ENCODE peak calls at places on chromosomes 5 and 9, in six cellular contexts. D is RCC 7860; J is stimulated activated CD8-positive, alpha-beta memory T cell treated with anti-CD3 and anti-CD28 coated beads, Interleukin-15, amount 100 ng/mL, for 4 hours; S is MM.1S; W is AG10803; R is iris pigment epithelial cell. M is an unnamed sample.

GRCh38 chr5:141050622-141051525 is at the start of gene PCDHB1:
- DNase-seq in D (no peak), J (no peak), S (no peak), W (no peak), R (no peak), M (no peak)

GRCh38 chr9:98654247-98654646 is 54.5 kb downstream of the GABBR2 start:
- DNase-seq in D (no peak), J (no peak), S (no peak), W (peak), R (no peak), M (no peak)

GRCh38 chr5:159921721-159922120 is 5.4 kb downstream of the ADRA1B start:
- DNase-seq in D (no peak), J (no peak), S (no peak), W (no peak), R (peak), M (no peak)

GRCh38 chr9:133772581-133772980 is 34.4 kb upstream of the SARDH start:
- DNase-seq in D (no peak), J (no peak), S (no peak), W (no peak), R (no peak), M (no peak)

GRCh38 chr5:115565233-115565632 is 20.7 kb upstream of the FEM1C start:
- DNase-seq in D (no peak), J (no peak), S (no peak), W (no peak), R (no peak), M (no peak)

GRCh38 chr9:78103971-78104433 is 72.4 kb upstream of the GNAQ start:
- DNase-seq in D (no peak), J (no peak), S (peak), W (no peak), R (no peak), M (no peak)

GRCh38 chr5:141757402-141757801 is 75.4 kb upstream of the ARAP3 start:
- DNase-seq in D (peak), J (no peak), S (no peak), W (peak), R (peak), M (no peak)

GRCh38 chr9:6630502-6631206 is 14.9 kb downstream of the GLDC start:
- DNase-seq in D (no peak), J (no peak), S (peak), W (no peak), R (no peak), M (no peak)

GRCh38 chr5:167348980-167349379 is 942.5 kb upstream of the WWC1 start:
- DNase-seq in D (no peak), J (no peak), S (no peak), W (no peak), R (no peak), M (no peak)

GRCh38 chr5:6496207-6496584 is 47.5 kb downstream of the UBE2QL1 start:
- DNase-seq in D (no peak), J (no peak), S (peak), W (no peak), R (no peak), M (no peak)

GRCh38 chr5:124736111-124736813 is 10.2 kb downstream of the ZNF608 start:
- DNase-seq in D (no peak), J (no peak), S (no peak), W (peak), R (peak), M (no peak)

GRCh38 chr9:134847752-134848432 is 32.7 kb upstream of the FCN2 start:
- DNase-seq in D (no peak), J (no peak), S (no peak), W (no peak), R (no peak), M (no peak)

GRCh38 chr9:77897292-77897691 is 134.3 kb downstream of the GNAQ start:
- DNase-seq in D (no peak), J (no peak), S (no peak), W (no peak), R (no peak), M (no peak)

GRCh38 chr5:68343421-68343826 is 127.9 kb downstream of the PIK3R1 start:
- DNase-seq in D (peak), J (no peak), S (peak), W (peak), R (peak), M (peak)

GRCh38 chr9:38390851-38391250 is 1.7 kb upstream of the ALDH1B1 start:
- DNase-seq in D (no peak), J (no peak), S (no peak), W (no peak), R (no peak), M (no peak)

GRCh38 chr5:44150075-44150723 is 239.0 kb downstream of the FGF10 start:
- DNase-seq in D (no peak), J (no peak), S (no peak), W (no peak), R (no peak), M (no peak)

GRCh38 chr9:3879315-3879714 is 353.5 kb upstream of the RFX3 start:
- DNase-seq in D (no peak), J (no peak), S (no peak), W (no peak), R (no peak), M (no peak)

GRCh38 chr9:110880123-110880522 is 158.1 kb downstream of the LPAR1 start:
- DNase-seq in D (no peak), J (no peak), S (no peak), W (peak), R (peak), M (no peak)

GRCh38 chr9:107215381-107215780 is 67.7 kb upstream of the RAD23B start:
- DNase-seq in D (peak), J (no peak), S (no peak), W (peak), R (peak), M (no peak)

GRCh38 chr5:133867341-133867740 is 101.1 kb downstream of the C5orf15 start:
- DNase-seq in D (no peak), J (no peak), S (no peak), W (no peak), R (no peak), M (no peak)

GRCh38 chr9:134670042-134670525 is 28.5 kb downstream of the COL5A1 start:
- DNase-seq in D (peak), J (no peak), S (no peak), W (peak), R (peak), M (no peak)

GRCh38 chr9:89226076-89226475 is 47.5 kb upstream of the SHC3 start:
- DNase-seq in D (no peak), J (no peak), S (no peak), W (no peak), R (peak), M (peak)

GRCh38 chr5:158858011-158858410 is 241.7 kb downstream of the EBF1 start:
- DNase-seq in D (no peak), J (no peak), S (no peak), W (no peak), R (no peak), M (no peak)

GRCh38 chr9:83707518-83707767 is 315 bp downstream of the UBQLN1 start:
- DNase-seq in D (peak), J (no peak), S (no peak), W (peak), R (peak), M (peak)

GRCh38 chr9:107624216-107624948 is 134.8 kb upstream of the KLF4 start:
- DNase-seq in D (no peak), J (no peak), S (no peak), W (peak), R (no peak), M (no peak)

GRCh38 chr5:157839157-157839795 is 19.7 kb downstream of the CLINT1 start:
- DNase-seq in D (no peak), J (no peak), S (no peak), W (no peak), R (no peak), M (no peak)

GRCh38 chr5:119340597-119341218 is 15.1 kb upstream of the TNFAIP8 start:
- DNase-seq in D (no peak), J (no peak), S (peak), W (no peak), R (no peak), M (no peak)

GRCh38 chr9:113990975-113991471 is 87.1 kb downstream of the AMBP start:
- DNase-seq in D (no peak), J (no peak), S (no peak), W (no peak), R (peak), M (no peak)

GRCh38 chr5:99033014-99033931 is 104.5 kb upstream of the CHD1 start:
- DNase-seq in D (no peak), J (no peak), S (peak), W (no peak), R (peak), M (no peak)

GRCh38 chr5:172478256-172478655 is 23.9 kb upstream of the SH3PXD2B start:
- DNase-seq in D (no peak), J (no peak), S (no peak), W (no peak), R (no peak), M (no peak)

GRCh38 chr5:57172466-57172961 is 1.3 kb upstream of the GPBP1 start:
- DNase-seq in D (no peak), J (no peak), S (peak), W (no peak), R (peak), M (no peak)

GRCh38 chr5:33631786-33632185 is 191.0 kb downstream of the TARS1 start:
- DNase-seq in D (peak), J (no peak), S (peak), W (peak), R (peak), M (no peak)

GRCh38 chr9:123544007-123544827 is 188.2 kb downstream of the CRB2 start:
- DNase-seq in D (peak), J (no peak), S (peak), W (peak), R (peak), M (no peak)